ENCODE peak calls at places on chromosomes 2 and 18, in eight cellular contexts. T is stomach, Q is ovary, W is prostate gland, P is vagina, U is A549, B is heart left ventricle, I is HepG2. O is an unnamed sample.

GRCh38 chr2:10009811-10010781 is 33.3 kb upstream of the KLF11 start:
- DNase-seq in P (no peak), I (no peak), U (no peak), T (peak), W (no peak), B (peak), Q (peak), O (peak)

GRCh38 chr2:240981273-240981672 is 17.1 kb upstream of the SNED1 start:
- DNase-seq in Q (no peak), B (no peak), I (no peak), T (no peak), W (no peak), U (no peak), P (no peak), O (no peak)

GRCh38 chr2:141906673-141907072 is 224.1 kb downstream of the LRP1B start:
- DNase-seq in I (no peak), U (no peak), P (no peak), W (no peak), B (no peak), Q (no peak), T (no peak), O (no peak)

GRCh38 chr2:11839916-11840315 is 93.5 kb downstream of the LPIN1 start:
- DNase-seq in I (no peak), Q (no peak), P (no peak), B (no peak), W (no peak), U (no peak), T (no peak), O (no peak)

GRCh38 chr2:221002101-221002500 is 570.0 kb downstream of the EPHA4 start:
- DNase-seq in I (no peak), T (no peak), W (no peak), Q (no peak), P (no peak), B (no peak), U (no peak), O (no peak)

GRCh38 chr2:236747426-236747825 is 177.8 kb downstream of the ACKR3 start:
- DNase-seq in Q (no peak), T (no peak), U (no peak), I (no peak), W (no peak), B (no peak), P (no peak), O (no peak)

GRCh38 chr2:218876562-218877219 is 4.0 kb upstream of the WNT10A start:
- DNase-seq in T (peak), Q (peak), U (peak), I (peak), W (peak), P (no peak), B (peak), O (peak)

GRCh38 chr2:230157300-230157699 is 62.5 kb downstream of the SP110 start:
- DNase-seq in P (peak), B (no peak), I (no peak), Q (no peak), U (no peak), W (no peak), T (no peak), O (no peak)

GRCh38 chr2:109415460-109416004 is 198.2 kb downstream of the SEPTIN10 start:
- DNase-seq in T (no peak), P (no peak), U (no peak), Q (no peak), W (no peak), I (no peak), B (no peak), O (no peak)

GRCh38 chr18:76708036-76708726 is 114.2 kb upstream of the ZNF236 start:
- DNase-seq in B (no peak), P (peak), Q (no peak), U (no peak), T (no peak), I (no peak), W (no peak), O (no peak)

GRCh38 chr2:204108874-204109295 is 172.3 kb downstream of the ICOS start:
- DNase-seq in U (no peak), T (no peak), Q (no peak), P (no peak), B (no peak), W (no peak), I (no peak), O (no peak)

GRCh38 chr18:10946058-10946457 is 203.3 kb downstream of the PIEZO2 start:
- DNase-seq in Q (no peak), B (no peak), W (no peak), U (no peak), P (no peak), I (no peak), T (no peak), O (no peak)

GRCh38 chr2:47891369-47892337 is 14.6 kb downstream of the FBXO11 start:
- DNase-seq in I (no peak), B (no peak), W (no peak), Q (no peak), P (no peak), U (no peak), T (no peak), O (no peak)

GRCh38 chr2:170525566-170525900 is 189.6 kb upstream of the SP5 start:
- DNase-seq in P (peak), I (peak), B (peak), U (peak), W (peak), Q (peak), T (peak), O (peak)

GRCh38 chr2:20838016-20838415 is 15.1 kb upstream of the LDAH start:
- DNase-seq in B (no peak), I (no peak), P (no peak), W (no peak), U (no peak), T (no peak), Q (no peak), O (no peak)

GRCh38 chr2:67650292-67651133 is 253.4 kb downstream of the ETAA1 start:
- DNase-seq in B (peak), I (peak), Q (peak), T (peak), U (peak), W (peak), P (peak), O (peak)

GRCh38 chr2:55926246-55926645 is 2.7 kb upstream of the EFEMP1 start:
- DNase-seq in B (no peak), U (no peak), I (no peak), W (no peak), T (no peak), Q (no peak), P (no peak), O (no peak)

GRCh38 chr18:3447895-3448844 is 1.8 kb upstream of the TGIF1 start:
- DNase-seq in I (peak), P (peak), Q (peak), T (peak), B (peak), W (peak), U (peak), O (peak)
- TF ChIP-seq CTCF in I (peak), P (no peak), Q (no peak), T (no peak), B (no peak), W (no peak), U (peak), O (peak)

GRCh38 chr2:64727843-64728463 is 74.2 kb upstream of the SERTAD2 start:
- DNase-seq in W (no peak), Q (no peak), T (no peak), B (no peak), U (no peak), I (no peak), P (no peak), O (no peak)

GRCh38 chr2:64732153-64732552 is 78.4 kb upstream of the SERTAD2 start:
- DNase-seq in W (no peak), T (no peak), Q (no peak), B (no peak), U (no peak), P (no peak), I (peak), O (no peak)

GRCh38 chr2:64731306-64731654 is 77.6 kb upstream of the SERTAD2 start:
- DNase-seq in P (no peak), W (no peak), T (no peak), I (no peak), B (no peak), Q (no peak), U (no peak), O (no peak)

GRCh38 chr2:64731746-64732145 is 78.0 kb upstream of the SERTAD2 start:
- DNase-seq in B (no peak), U (no peak), Q (no peak), T (no peak), P (no peak), W (no peak), I (no peak), O (no peak)

GRCh38 chr2:64730551-64731305 is 77.0 kb upstream of the SERTAD2 start:
- DNase-seq in T (peak), I (peak), B (peak), W (peak), Q (peak), P (peak), U (no peak), O (peak)
- TF ChIP-seq POLR2A in T (no peak), I (no peak), B (no peak), W (no peak), Q (peak), P (no peak), U (no peak), O (no peak)

DNA sequence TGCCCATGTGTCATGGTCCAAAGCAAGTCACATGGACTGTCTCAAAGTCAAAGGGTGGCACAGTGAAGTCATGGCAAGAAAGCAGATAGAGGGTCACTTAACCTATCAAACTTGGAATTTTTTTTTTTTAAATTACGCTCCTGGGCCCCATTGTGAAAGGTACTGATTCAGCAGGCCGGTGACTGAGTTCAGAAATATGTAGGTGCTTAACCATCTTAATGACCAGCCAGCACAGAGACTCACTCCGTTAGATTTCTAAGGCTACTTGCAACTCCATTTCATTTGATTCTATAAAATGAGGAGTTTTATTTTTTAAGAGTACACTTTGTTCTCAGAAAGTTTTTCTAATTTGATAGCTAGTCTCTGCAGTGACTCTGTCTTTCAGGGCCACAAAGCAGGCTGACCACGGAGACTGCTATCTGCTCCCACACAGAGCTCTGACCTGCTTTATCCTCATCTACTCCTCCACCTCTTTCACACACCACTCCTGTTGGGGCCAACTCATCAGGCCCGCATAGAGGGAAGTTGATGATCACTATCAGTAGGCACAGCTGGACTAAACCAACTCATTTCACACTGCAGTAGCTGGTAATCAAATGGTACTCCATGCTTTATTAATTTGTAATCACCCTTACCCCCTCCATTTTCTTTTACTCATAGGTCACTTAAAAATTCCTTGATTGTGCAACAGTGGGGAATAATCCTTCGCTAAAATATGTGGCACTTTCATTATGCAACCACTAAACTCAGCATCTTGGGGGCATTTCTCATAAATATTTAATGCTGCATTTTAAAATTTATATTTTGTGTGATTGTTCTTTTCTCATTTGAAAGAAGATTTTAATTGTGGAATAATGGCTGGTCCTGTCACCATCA is 249.7 kb upstream of the GCFC2 start:
- DNase-seq in W (no peak), Q (no peak), T (no peak), B (no peak), P (no peak), I (no peak), U (no peak), O (no peak)
- H3K4me3 ChIP-seq in W (no peak), Q (no peak), T (no peak), B (no peak), P (no peak), I (no peak), U (no peak), O (no peak)

GRCh38 chr2:43230481-43230880 is 4.1 kb upstream of the ZFP36L2 start:
- DNase-seq in Q (no peak), U (no peak), I (no peak), T (no peak), B (no peak), P (no peak), W (no peak), O (no peak)
- TF ChIP-seq CTCF in Q (no peak), U (no peak), I (peak), T (no peak), B (no peak), P (no peak), W (no peak), O (no peak)

DNA sequence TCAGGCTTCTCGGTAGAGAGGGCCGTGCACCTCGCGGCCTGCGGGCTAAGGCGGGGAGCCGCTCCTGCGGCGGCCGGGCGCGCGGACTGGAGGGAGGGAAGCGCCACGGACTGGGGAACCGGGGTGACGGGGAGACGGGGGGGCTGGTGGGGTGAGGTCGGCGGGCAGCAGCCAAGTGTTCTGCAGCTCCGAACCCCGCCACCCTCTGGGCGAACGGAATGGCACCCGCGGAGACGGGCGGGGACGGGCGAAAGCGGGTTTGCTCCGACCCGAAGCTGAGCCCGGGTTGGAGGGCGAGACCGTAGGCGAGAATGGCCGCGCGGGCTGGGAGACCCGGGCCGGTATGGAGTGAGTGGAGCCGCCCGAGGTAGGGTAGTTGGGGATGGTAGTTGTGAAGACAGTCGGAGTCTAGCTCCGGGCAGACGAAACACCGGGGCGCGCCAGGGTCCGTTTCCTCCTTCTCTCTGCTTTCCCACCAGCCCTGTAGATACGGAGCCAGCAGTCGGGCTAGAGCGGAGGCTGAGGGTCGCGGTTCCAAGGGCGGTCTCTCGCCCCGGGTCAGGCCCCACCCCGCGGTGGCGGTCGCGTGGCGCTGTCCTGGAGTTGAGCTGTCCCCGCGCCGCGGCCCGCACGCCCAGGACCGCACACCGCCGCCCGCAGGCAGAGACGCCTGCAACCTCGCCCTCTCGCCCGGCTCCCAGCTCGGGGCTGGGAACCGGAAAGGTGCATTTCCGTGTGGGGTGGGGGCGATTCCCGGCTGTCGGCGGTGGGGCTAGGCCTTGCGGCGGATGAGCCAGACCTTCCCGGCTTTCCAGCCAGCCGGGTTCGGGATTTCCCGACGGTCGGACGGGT is 160.3 kb upstream of the SIX2 start:
- DNase-seq in P (no peak), Q (no peak), B (no peak), W (no peak), U (peak), T (no peak), I (no peak), O (no peak)
- TF ChIP-seq POLR2A in P (no peak), Q (no peak), B (no peak), W (no peak), U (peak), T (no peak), I (no peak), O (no peak)